ENCODE peak calls at places on chromosomes 1 and 21, in ten cellular contexts. D is memory B cell; Y is GM13976; Q is adrenal gland; S is activated T-helper 9 cell treated with anti-CD3 and anti-CD28 coated beads, Interleukin-2, amount 50 U/mL, for 16 hours; G is GM04504; F is activated T-cell treated with anti-CD3 and anti-CD28 coated beads, Interleukin-2, amount 50 U/mL, for 72 hours; E is RCC 7860; M is nephron progenitor cell; O is cardiac muscle cell. W is an unnamed sample.

GRCh38 chr21:14070049-14070893 is 140.5 kb downstream of the LIPI start:
- DNase-seq in S (no peak), G (no peak), O (no peak), Y (no peak), M (no peak), D (no peak), E (no peak), F (no peak), Q (no peak), W (no peak)

GRCh38 chr1:22611530-22611947 is 24.9 kb upstream of the C1QA start:
- DNase-seq in G (peak), Y (no peak), O (peak), S (no peak), F (peak), E (no peak), Q (peak), M (peak), D (no peak), W (peak)

GRCh38 chr1:11784993-11785769 is 20.6 kb downstream of the MTHFR start:
- DNase-seq in Q (peak), D (peak), Y (peak), O (peak), E (peak), G (no peak), S (peak), M (peak), F (peak), W (no peak)

GRCh38 chr21:14926186-14926585 is 138.6 kb downstream of the NRIP1 start:
- DNase-seq in M (no peak), Y (no peak), S (no peak), G (no peak), O (peak), Q (no peak), D (no peak), E (no peak), F (no peak), W (no peak)

GRCh38 chr1:58814251-58815068 is 30.6 kb upstream of the JUN start:
- DNase-seq in M (peak), S (no peak), F (no peak), Q (peak), D (no peak), E (no peak), O (peak), Y (peak), G (no peak), W (no peak)

GRCh38 chr1:9071554-9072235 is 2.3 kb upstream of the SLC2A5 start:
- DNase-seq in S (no peak), G (no peak), Q (no peak), E (no peak), O (no peak), Y (no peak), D (no peak), M (no peak), F (no peak), W (no peak)

GRCh38 chr1:21950734-21951575 is 13.8 kb upstream of the HSPG2 start:
- DNase-seq in M (no peak), D (no peak), S (no peak), Q (no peak), O (no peak), F (no peak), Y (no peak), E (no peak), G (no peak), W (no peak)

GRCh38 chr1:61605607-61606321 is 119.2 kb downstream of the TM2D1 start:
- DNase-seq in Q (no peak), D (no peak), O (peak), E (no peak), S (no peak), Y (no peak), F (no peak), M (no peak), G (no peak), W (no peak)

GRCh38 chr21:27771938-27772505 is 805.1 kb upstream of the ADAMTS5 start:
- DNase-seq in F (no peak), M (no peak), G (no peak), S (no peak), O (no peak), Q (no peak), Y (no peak), D (no peak), E (no peak), W (no peak)

GRCh38 chr1:224182057-224182865 is 779 bp upstream of the DEGS1 start:
- DNase-seq in F (peak), E (no peak), O (no peak), G (no peak), Y (peak), M (no peak), S (peak), Q (no peak), D (no peak), W (no peak)

GRCh38 chr1:98181041-98181764 is 260.4 kb upstream of the DPYD start:
- DNase-seq in S (no peak), Q (no peak), F (no peak), O (no peak), G (no peak), M (no peak), Y (no peak), E (peak), D (no peak), W (no peak)

GRCh38 chr1:41767534-41767933 is 151.2 kb downstream of the HIVEP3 start:
- DNase-seq in D (no peak), F (no peak), E (no peak), G (no peak), O (peak), M (no peak), S (no peak), Y (no peak), Q (no peak), W (no peak)

GRCh38 chr21:38487906-38488639 is 10.2 kb downstream of the ERG start:
- DNase-seq in Y (no peak), F (no peak), M (no peak), Q (no peak), G (no peak), O (no peak), E (no peak), D (no peak), S (no peak), W (no peak)

GRCh38 chr1:1179339-1179982 is 5.8 kb downstream of the TTLL10 start:
- DNase-seq in E (no peak), O (no peak), M (peak), D (no peak), Q (no peak), F (no peak), S (no peak), Y (no peak), G (no peak), W (no peak)

GRCh38 chr1:232477728-232478127 is 152.2 kb downstream of the SIPA1L2 start:
- DNase-seq in O (peak), Y (no peak), E (peak), Q (peak), S (no peak), M (peak), G (peak), F (no peak), D (no peak), W (peak)

GRCh38 chr1:101382135-101382534 is 145.3 kb downstream of the S1PR1 start:
- DNase-seq in S (no peak), O (no peak), F (no peak), D (no peak), E (no peak), G (no peak), Q (no peak), Y (no peak), M (no peak), W (no peak)

GRCh38 chr1:248759644-248760043 is 4.1 kb upstream of the LYPD8 start:
- DNase-seq in E (no peak), G (no peak), Y (no peak), O (no peak), F (no peak), D (no peak), S (no peak), Q (no peak), M (no peak), W (no peak)

GRCh38 chr1:205610036-205610435 is 21.8 kb downstream of the ELK4 start:
- DNase-seq in E (no peak), D (no peak), F (no peak), Y (no peak), S (no peak), Q (no peak), M (no peak), G (peak), O (peak), W (no peak)

GRCh38 chr1:235601087-235601486 is 48.5 kb downstream of the GNG4 start:
- DNase-seq in M (no peak), Q (peak), F (peak), S (no peak), D (no peak), G (no peak), E (no peak), Y (no peak), O (peak), W (no peak)

GRCh38 chr1:227776277-227776676 is 39.2 kb upstream of the PRSS38 start:
- DNase-seq in M (no peak), E (no peak), O (peak), D (no peak), Y (no peak), G (peak), Q (no peak), S (no peak), F (no peak), W (no peak)

GRCh38 chr1:236159704-236160539 is 17.6 kb downstream of the GPR137B start:
- DNase-seq in D (peak), G (no peak), Q (no peak), O (no peak), Y (peak), E (no peak), M (peak), S (no peak), F (no peak), W (no peak)

GRCh38 chr1:208219659-208220282 is 24.4 kb downstream of the PLXNA2 start:
- DNase-seq in O (peak), Y (no peak), D (no peak), E (peak), Q (no peak), F (no peak), S (no peak), G (no peak), M (no peak), W (no peak)

GRCh38 chr21:33968998-33969353 is 53.4 kb upstream of the ATP5PO start:
- DNase-seq in Q (no peak), D (no peak), M (no peak), E (no peak), S (no peak), Y (no peak), O (no peak), F (no peak), G (no peak), W (no peak)

GRCh38 chr1:101112051-101112770 is 86.6 kb upstream of the DPH5 start:
- DNase-seq in D (peak), S (peak), O (peak), Y (no peak), M (no peak), F (peak), Q (no peak), E (no peak), G (no peak), W (no peak)

GRCh38 chr21:44006656-44007055 is 5.5 kb upstream of the TRAPPC10 start:
- DNase-seq in S (no peak), F (no peak), D (no peak), Y (no peak), Q (no peak), E (no peak), O (peak), M (no peak), G (no peak), W (no peak)

GRCh38 chr1:28887418-28887834 is 26.9 kb upstream of the EPB41 start:
- DNase-seq in F (peak), G (no peak), E (no peak), Y (peak), D (peak), Q (peak), S (peak), M (peak), O (no peak), W (no peak)

GRCh38 chr1:99465176-99465900 is 180.6 kb upstream of the PALMD start:
- DNase-seq in E (peak), Y (no peak), G (peak), O (peak), D (no peak), Q (no peak), S (no peak), F (no peak), M (no peak), W (peak)

GRCh38 chr1:198156745-198157240 is at the start of gene NEK7:
- DNase-seq in O (peak), E (peak), Q (peak), G (peak), S (peak), D (peak), F (peak), M (peak), Y (peak), W (no peak)

GRCh38 chr1:39625462-39626273 is 13.8 kb downstream of the HEYL start:
- DNase-seq in M (no peak), O (peak), F (no peak), Q (peak), D (no peak), Y (no peak), E (no peak), S (no peak), G (peak), W (no peak)

GRCh38 chr1:151147132-151147503 is 687 bp upstream of the SEMA6C start:
- DNase-seq in E (no peak), Q (no peak), D (no peak), F (no peak), Y (no peak), S (no peak), O (peak), M (no peak), G (no peak), W (no peak)

GRCh38 chr1:26949266-26949925 is 10.9 kb downstream of the KDF1 start:
- DNase-seq in D (no peak), E (no peak), Q (no peak), O (peak), M (no peak), G (no peak), F (no peak), S (no peak), Y (no peak), W (no peak)

GRCh38 chr1:31152181-31152768 is 86.8 kb upstream of the PUM1 start:
- DNase-seq in G (peak), Q (peak), D (no peak), M (no peak), O (peak), Y (no peak), F (no peak), E (peak), S (no peak), W (peak)

GRCh38 chr1:59738591-59739015 is 76.1 kb upstream of the HOOK1 start:
- DNase-seq in S (no peak), E (no peak), O (peak), M (no peak), G (no peak), F (no peak), D (no peak), Q (no peak), Y (no peak), W (peak)

GRCh38 chr1:244371294-244372141 is 80.2 kb downstream of the ADSS2 start:
- DNase-seq in S (no peak), E (no peak), O (no peak), F (no peak), Q (no peak), M (no peak), Y (no peak), G (no peak), D (no peak), W (no peak)

W was measured in HFF-Myc.